ENCODE peak calls at places on chromosome 18, in nine cellular contexts. Q, J, W, R, U, M, P, V and T are unnamed samples.

GRCh38 chr18:79962311-79962710 is 2.1 kb upstream of the HSBP1L1 start:
- DNase-seq in J (no peak), M (peak), V (no peak), R (no peak), U (no peak), W (no peak), P (no peak), Q (no peak), T (no peak)

GRCh38 chr18:76445275-76445674 is 49.8 kb downstream of the ZNF516 start:
- DNase-seq in R (no peak), M (peak), Q (peak), V (no peak), J (no peak), P (no peak), U (peak), W (no peak), T (no peak)

GRCh38 chr18:54684786-54685185 is 93.7 kb downstream of the DYNAP start:
- DNase-seq in Q (peak), P (no peak), M (no peak), R (no peak), W (no peak), U (no peak), V (peak), J (no peak), T (no peak)

GRCh38 chr18:71398530-71398929 is 1109.7 kb downstream of the SOCS6 start:
- DNase-seq in J (no peak), R (no peak), U (no peak), V (no peak), M (no peak), W (peak), P (no peak), Q (no peak), T (no peak)

GRCh38 chr18:41326311-41326710 is 628.7 kb upstream of the PIK3C3 start:
- DNase-seq in U (no peak), M (peak), Q (no peak), V (no peak), R (no peak), J (no peak), P (no peak), W (no peak), T (no peak)

GRCh38 chr18:77401173-77401572 is 151.5 kb downstream of the GALR1 start:
- DNase-seq in P (no peak), M (no peak), U (no peak), R (no peak), Q (no peak), J (no peak), V (no peak), W (no peak), T (no peak)

GRCh38 chr18:32553640-32554039 is 83.0 kb upstream of the GAREM1 start:
- DNase-seq in M (no peak), R (no peak), J (no peak), W (no peak), U (no peak), Q (no peak), P (no peak), V (no peak), T (no peak)

GRCh38 chr18:250685-251084 is 17.2 kb downstream of the THOC1 start:
- DNase-seq in Q (no peak), V (no peak), J (no peak), P (no peak), W (no peak), U (no peak), M (peak), R (no peak), T (no peak)

GRCh38 chr18:9884090-9884489 is 1.7 kb upstream of the TXNDC2 start:
- DNase-seq in J (no peak), V (no peak), Q (no peak), W (no peak), R (no peak), P (no peak), M (no peak), U (no peak), T (no peak)

DNA sequence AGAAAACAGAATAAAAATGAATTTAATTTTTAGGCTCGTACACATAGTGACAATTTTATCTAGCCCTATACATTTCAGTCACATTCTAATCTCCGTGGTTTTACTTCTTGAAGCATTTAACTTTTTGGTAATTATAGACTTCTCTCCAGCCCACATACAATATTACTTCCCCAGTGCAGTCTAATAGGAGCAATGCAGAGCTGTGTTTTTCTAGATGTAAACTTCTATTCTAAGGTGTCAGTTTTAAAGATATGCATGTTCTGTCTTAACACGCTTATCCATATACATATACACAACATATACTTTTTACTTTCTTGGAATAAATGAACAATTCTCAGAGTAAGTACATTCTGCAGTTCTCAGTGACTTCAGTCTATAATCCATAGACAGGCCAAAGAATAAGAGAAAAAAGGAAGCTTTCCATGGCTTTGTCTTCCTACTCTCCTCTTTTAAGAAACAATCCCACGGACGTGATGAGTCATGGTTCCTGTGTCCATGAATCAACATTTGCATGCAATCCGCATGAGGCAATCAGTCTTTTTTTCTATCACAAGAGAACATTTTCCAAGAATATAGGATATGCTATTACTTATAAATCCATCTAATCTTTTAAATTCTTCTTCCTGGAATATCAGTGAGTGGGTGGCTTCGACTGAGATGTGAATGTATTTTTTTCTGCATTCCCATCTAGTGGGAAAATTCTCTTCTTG is 42.8 kb downstream of the CCDC102B start:
- DNase-seq in J (no peak), R (no peak), W (peak), P (no peak), V (peak), M (peak), Q (peak), U (peak), T (no peak)
- TF ChIP-seq POLR2A in J (no peak), R (no peak), W (no peak), P (no peak), V (no peak), M (no peak), Q (no peak), U (no peak), T (no peak)

DNA sequence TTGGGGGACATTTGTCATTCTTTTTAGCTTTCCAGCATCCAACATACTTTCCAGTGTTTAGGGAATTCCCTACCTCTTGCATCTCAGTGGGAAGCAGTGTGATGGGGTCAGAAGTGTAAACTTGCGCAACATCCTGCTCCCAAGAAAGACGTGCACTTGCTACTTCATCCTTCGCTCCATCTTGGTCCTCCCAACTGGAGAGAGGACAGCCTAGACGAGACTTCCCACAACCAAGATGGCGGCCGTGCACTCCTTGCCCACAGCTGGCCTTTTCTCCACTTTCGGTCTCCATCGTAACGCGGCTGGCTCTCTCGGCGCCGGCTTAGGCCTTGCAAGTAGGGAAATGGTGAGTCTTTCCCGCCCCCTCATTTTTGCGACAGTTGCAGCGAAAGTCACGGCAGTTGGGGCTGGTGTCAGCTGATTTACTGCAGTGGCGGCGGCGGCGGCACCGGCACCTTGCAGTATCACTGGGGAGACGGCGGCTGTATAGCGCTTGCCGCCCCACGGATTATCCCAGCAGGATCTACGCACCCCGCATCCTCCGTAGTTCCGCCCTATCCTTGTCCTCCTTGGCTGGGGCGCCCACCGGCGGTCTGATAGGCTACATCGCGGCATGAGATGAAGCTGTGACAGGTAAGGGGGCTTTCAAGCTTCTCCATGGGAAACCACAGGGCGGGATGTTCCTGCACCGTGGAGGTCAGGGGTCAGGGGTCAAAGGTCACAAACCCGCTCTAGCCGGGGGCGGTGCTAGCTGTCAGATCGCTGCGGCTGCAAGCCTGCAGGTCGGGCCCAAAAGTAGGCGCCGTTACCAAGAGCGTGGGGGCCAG is at the start of gene WDR7:
- DNase-seq in Q (peak), M (peak), W (peak), J (peak), R (peak), U (peak), V (peak), P (peak), T (peak)
- TF ChIP-seq POLR2A in Q (peak), M (no peak), W (no peak), J (no peak), R (peak), U (no peak), V (no peak), P (peak), T (peak)

DNA sequence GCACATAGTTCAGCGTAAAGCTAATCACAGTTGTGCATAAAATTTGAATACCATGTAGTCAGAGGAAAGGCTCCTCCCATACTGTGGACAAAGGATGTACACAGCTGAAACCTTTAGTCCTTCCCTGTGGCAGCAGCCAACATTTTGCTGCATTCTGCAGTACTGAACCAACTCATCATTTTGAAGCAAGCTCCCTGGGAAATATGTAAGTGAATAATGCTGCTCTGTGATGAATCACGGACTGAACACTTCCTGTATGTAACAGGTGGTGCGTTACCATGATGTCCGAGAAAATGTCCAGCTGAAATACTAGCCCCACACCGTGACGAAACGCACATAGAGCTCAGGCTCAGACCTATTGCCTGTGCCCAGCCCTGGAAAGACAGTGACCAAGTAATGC is 421.0 kb upstream of the RAB12 start:
- DNase-seq in M (peak), W (no peak), U (no peak), Q (peak), R (no peak), J (no peak), P (no peak), V (no peak), T (no peak)
- TF ChIP-seq POLR2A in M (no peak), W (no peak), U (no peak), Q (no peak), R (no peak), J (no peak), P (no peak), V (no peak), T (no peak)

DNA sequence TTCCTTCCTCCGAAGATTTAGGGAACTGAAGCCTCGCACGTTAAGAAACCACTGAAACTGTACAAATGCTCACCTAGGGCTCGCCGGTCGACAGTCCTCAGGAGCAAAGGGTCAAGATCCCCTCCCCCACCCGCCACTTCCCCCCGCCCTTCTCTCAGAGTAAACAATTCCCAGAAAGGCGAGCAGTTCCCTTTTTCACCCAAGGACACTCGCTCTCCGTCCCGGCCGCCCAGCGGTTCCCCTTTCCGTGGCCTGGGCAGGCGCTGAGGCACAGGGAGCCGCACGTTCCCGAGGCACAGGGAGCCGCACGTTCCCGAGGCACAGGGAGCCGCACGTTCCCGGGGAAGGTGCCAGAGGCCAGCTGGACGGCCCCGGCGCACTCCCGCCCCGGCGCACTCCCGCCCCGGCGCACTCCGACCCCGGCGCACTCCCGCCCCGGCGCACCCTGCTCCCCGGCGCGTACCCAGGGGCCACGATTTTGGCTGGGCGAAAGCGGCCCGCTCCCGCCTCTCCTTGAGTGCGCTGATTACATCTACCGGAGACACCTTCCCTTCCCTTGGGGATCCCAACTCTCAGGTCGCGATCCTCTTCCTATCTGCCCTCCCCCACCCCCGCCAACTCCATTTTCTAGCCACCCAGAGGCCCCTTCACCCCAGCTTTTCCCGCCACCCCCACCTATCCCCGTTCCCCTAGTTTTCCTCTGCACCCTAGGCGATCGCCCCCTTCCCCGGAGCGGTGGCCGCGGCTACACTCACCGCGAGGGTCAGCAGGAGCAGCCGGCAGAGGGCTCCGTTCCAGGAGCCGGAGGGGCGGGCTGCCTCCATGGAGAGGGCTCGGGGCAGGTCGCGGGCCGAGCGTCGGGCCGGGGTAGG is 837 bp downstream of the DSC2 start:
- DNase-seq in Q (no peak), V (peak), U (peak), P (no peak), J (peak), W (peak), M (no peak), R (peak), T (no peak)
- TF ChIP-seq POLR2A in Q (no peak), V (no peak), U (no peak), P (no peak), J (no peak), W (no peak), M (no peak), R (peak), T (no peak)

GRCh38 chr18:22332590-22332989 is 85.1 kb downstream of the CTAGE1 start:
- DNase-seq in P (no peak), U (no peak), R (no peak), V (no peak), M (no peak), Q (no peak), J (no peak), W (peak), T (no peak)

GRCh38 chr18:22336406-22336805 is 81.3 kb downstream of the CTAGE1 start:
- DNase-seq in J (no peak), P (no peak), W (no peak), U (no peak), R (no peak), Q (no peak), V (no peak), M (no peak), T (no peak)

GRCh38 chr18:22337311-22337710 is 80.4 kb downstream of the CTAGE1 start:
- DNase-seq in J (no peak), V (no peak), M (no peak), P (no peak), W (no peak), U (peak), R (no peak), Q (no peak), T (no peak)

GRCh38 chr18:22337878-22338277 is 79.8 kb downstream of the CTAGE1 start:
- DNase-seq in U (no peak), M (no peak), Q (no peak), P (no peak), R (no peak), W (no peak), J (no peak), V (no peak), T (no peak)

DNA sequence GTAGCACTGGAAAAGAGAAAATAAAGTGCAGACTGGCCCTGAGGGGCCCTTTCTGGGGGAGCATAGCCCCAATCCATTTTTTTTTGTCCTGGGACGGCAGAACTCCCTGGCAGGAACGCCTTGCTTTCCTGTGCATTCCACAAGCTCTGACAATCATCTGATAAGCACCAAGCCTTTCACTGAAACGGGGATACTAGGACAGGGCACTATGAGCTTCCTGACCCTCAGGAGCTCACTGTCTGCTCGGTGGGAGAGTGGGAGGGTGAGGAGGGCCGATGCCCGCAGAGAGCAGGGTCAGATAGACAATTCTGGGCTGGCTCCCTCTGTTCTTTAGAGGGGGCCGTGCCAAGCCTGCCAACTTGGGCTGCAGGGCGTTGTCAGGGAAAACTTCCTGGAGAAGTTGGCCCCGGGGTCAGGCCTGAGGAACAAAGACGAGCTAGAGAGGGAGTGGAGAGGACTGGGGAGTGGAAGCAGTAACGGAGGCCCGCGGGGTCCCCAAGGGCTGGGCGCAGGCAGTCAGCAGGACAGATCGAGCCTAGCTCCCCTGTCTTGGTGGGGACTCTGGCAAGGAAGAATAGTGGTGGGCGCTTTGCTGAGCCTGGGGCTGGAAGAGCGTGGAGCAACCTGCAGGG is 82.0 kb downstream of the CTAGE1 start:
- DNase-seq in Q (no peak), J (peak), W (no peak), P (no peak), M (no peak), V (no peak), U (no peak), R (no peak), T (no peak)
- TF ChIP-seq POLR2A in Q (no peak), J (no peak), W (no peak), P (no peak), M (no peak), V (no peak), U (no peak), R (no peak), T (no peak)

GRCh38 chr18:21600526-21601410 is at the start of gene ESCO1:
- DNase-seq in J (peak), M (peak), W (peak), V (peak), R (peak), U (peak), P (peak), Q (peak), T (peak)
- TF ChIP-seq POLR2A in J (no peak), M (peak), W (peak), V (no peak), R (peak), U (peak), P (peak), Q (peak), T (peak)

GRCh38 chr18:75210274-75211001 is at the start of gene TSHZ1:
- DNase-seq in W (peak), J (peak), P (no peak), R (peak), U (peak), V (peak), M (peak), Q (peak), T (no peak)
- TF ChIP-seq POLR2A in W (peak), J (no peak), P (peak), R (peak), U (peak), V (no peak), M (peak), Q (no peak), T (peak)

DNA sequence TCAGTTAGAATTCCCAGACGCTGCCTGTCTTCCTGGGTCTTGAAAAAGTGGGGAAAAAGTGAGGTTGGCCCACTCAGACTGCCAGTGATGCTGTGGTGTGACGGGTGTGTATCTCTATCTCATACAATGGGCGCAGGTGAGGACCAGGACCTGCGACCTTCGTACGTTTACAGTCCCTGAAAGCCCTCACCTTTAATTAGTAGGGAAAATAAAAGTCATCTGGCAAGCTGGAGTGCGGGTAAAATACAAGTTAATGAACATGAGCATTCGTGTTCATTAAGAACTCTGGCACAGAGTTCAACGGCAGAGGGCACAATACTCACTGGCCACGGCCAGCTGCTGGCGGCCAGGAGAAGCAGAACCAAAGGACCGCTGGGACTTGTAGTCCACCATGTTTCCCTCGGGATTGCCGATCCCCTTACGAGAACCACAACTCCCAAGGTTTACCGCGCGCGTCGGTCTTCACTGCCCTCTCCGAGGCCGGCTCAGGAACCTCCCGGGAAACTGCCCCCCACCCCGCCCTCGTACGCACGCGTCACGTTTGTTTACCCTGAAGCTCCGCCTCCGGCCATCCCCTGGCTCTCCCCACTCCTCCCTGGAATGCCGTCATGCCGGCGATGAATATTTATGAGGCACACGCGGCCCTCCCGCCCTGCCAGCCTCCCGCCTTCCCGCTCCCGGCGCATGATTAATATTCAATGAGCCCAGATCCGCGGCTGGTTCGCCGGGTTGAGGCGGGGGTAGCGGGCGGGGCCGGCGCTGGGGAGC is 486 bp upstream of the PHLPP1 start:
- DNase-seq in J (peak), V (peak), Q (peak), P (peak), M (peak), W (peak), U (peak), R (peak), T (peak)
- TF ChIP-seq POLR2A in J (no peak), V (no peak), Q (no peak), P (no peak), M (no peak), W (no peak), U (no peak), R (no peak), T (no peak)